ENCODE peak calls at places on chromosomes 12 and 14, in seven cellular contexts. N, Z, G, B, U, Y and M are unnamed samples.

GRCh38 chr14:73833530-73834257 is 17.9 kb upstream of the PTGR2 start:
- DNase-seq in Z (no peak), B (no peak), Y (peak; percentile 75), N (no peak), G (peak; percentile 42), U (no peak), M (no peak)

GRCh38 chr12:123917337-123917850 is 55.2 kb downstream of the CCDC92 start:
- DNase-seq in U (no peak), G (no peak), B (no peak), Y (no peak), Z (no peak), N (no peak), M (no peak)

GRCh38 chr14:24307575-24308341 is at the start of gene CIDEB:
- DNase-seq in N (peak; percentile 26), B (peak; percentile 37), Z (peak; percentile 77), U (peak; percentile 79), Y (no peak), G (peak; percentile 37), M (peak; percentile 49)

GRCh38 chr12:111580119-111580425 is 19.0 kb downstream of the ATXN2 start:
- DNase-seq in Y (no peak), B (no peak), Z (no peak), N (no peak), G (no peak), U (no peak), M (no peak)

GRCh38 chr12:109864916-109865315 is 15.4 kb downstream of the GLTP start:
- DNase-seq in B (no peak), G (no peak), Y (no peak), U (no peak), N (no peak), Z (no peak), M (no peak)

GRCh38 chr14:95652171-95652570 is 34.1 kb upstream of the TCL1B start:
- DNase-seq in B (no peak), G (no peak), N (no peak), Y (no peak), U (no peak), Z (no peak), M (no peak)

GRCh38 chr12:96486751-96487150 is 2.6 kb upstream of the CFAP54 start:
- DNase-seq in Y (no peak), U (no peak), Z (no peak), G (no peak), B (no peak), N (no peak), M (no peak)

GRCh38 chr12:118986043-118986442 is 4.7 kb downstream of the SRRM4 start:
- DNase-seq in Y (no peak), N (no peak), G (no peak), Z (no peak), B (no peak), U (no peak), M (no peak)

GRCh38 chr14:50139192-50139591 is 22.8 kb upstream of the VCPKMT start:
- DNase-seq in N (no peak), U (no peak), Z (no peak), B (no peak), G (no peak), Y (peak; percentile 14), M (no peak)

GRCh38 chr12:132400011-132400641 is 70.7 kb upstream of the GALNT9 start:
- DNase-seq in G (no peak), Z (no peak), U (no peak), N (no peak), Y (no peak), B (no peak), M (no peak)

GRCh38 chr12:6262635-6263034 is 47.8 kb upstream of the PLEKHG6 start:
- DNase-seq in Y (no peak), U (no peak), N (no peak), G (no peak), Z (no peak), B (no peak), M (no peak)